ENCODE peak calls at places on chromosome 19, in nine cellular contexts. V is SK-N-SH, J is Panc1, K is transverse colon, E is HCT116, X is breast epithelium, T is GM23338, Q is stomach, A is endothelial cell of umbilical vein. Y is an unnamed sample.

GRCh38 chr19:45798995-45799517 is 6.4 kb upstream of the DMWD start:
- DNase-seq in J (no peak), A (peak), K (peak), T (peak), Q (peak), X (no peak), V (peak), E (no peak), Y (no peak)

GRCh38 chr19:12580180-12580694 is 29.0 kb upstream of the ZNF564 start:
- DNase-seq in E (peak), J (no peak), X (no peak), Q (no peak), A (no peak), V (no peak), K (no peak), T (no peak), Y (no peak)

GRCh38 chr19:13689050-13689449 is 75.3 kb upstream of the MRI1 start:
- DNase-seq in K (no peak), A (peak), E (peak), Q (no peak), X (no peak), J (no peak), T (peak), V (peak), Y (no peak)

GRCh38 chr19:18781885-18782527 is 9.1 kb downstream of the COMP start:
- DNase-seq in V (no peak), A (no peak), J (no peak), E (no peak), Q (no peak), X (no peak), K (no peak), T (no peak), Y (no peak)

GRCh38 chr19:18112989-18113478 is 15.5 kb downstream of the MAST3 start:
- DNase-seq in A (peak), E (peak), J (no peak), V (peak), X (peak), K (peak), Q (peak), T (peak), Y (no peak)

GRCh38 chr19:5068251-5069090 is 99.6 kb downstream of the KDM4B start:
- DNase-seq in T (no peak), A (no peak), K (no peak), Q (no peak), V (no peak), X (no peak), E (no peak), J (no peak), Y (no peak)

GRCh38 chr19:55488986-55489710 is 912 bp downstream of the SSC5D start:
- DNase-seq in T (no peak), A (no peak), J (no peak), V (peak), X (no peak), E (no peak), K (no peak), Q (no peak), Y (no peak)

GRCh38 chr19:38942471-38943181 is 11.9 kb downstream of the MRPS12 start:
- DNase-seq in Q (no peak), K (no peak), A (no peak), E (no peak), T (no peak), V (no peak), X (no peak), J (no peak), Y (no peak)

GRCh38 chr19:7627166-7627565 is 2.2 kb downstream of the XAB2 start:
- DNase-seq in V (no peak), J (no peak), E (no peak), T (no peak), K (no peak), A (no peak), Q (no peak), X (no peak), Y (no peak)

GRCh38 chr19:27779953-27780352 is 1433.0 kb downstream of the UQCRFS1 start:
- DNase-seq in T (no peak), Q (no peak), A (no peak), X (no peak), E (no peak), V (no peak), K (no peak), J (no peak), Y (no peak)

GRCh38 chr19:54518844-54519243 is 16.2 kb downstream of the LAIR2 start:
- DNase-seq in K (no peak), T (no peak), X (no peak), J (peak), E (no peak), V (no peak), Q (no peak), A (peak), Y (no peak)

GRCh38 chr19:42316223-42317211 is 3.4 kb downstream of the TMEM145 start:
- DNase-seq in E (no peak), Q (no peak), T (no peak), A (no peak), K (peak), V (peak), J (no peak), X (no peak), Y (no peak)

GRCh38 chr19:5148794-5149190 is 179.9 kb downstream of the KDM4B start:
- DNase-seq in V (no peak), J (no peak), A (no peak), K (no peak), T (no peak), Q (no peak), X (no peak), E (no peak), Y (no peak)

GRCh38 chr19:10388957-10389356 is 8.6 kb upstream of the TYK2 start:
- DNase-seq in K (peak), Q (peak), T (peak), J (peak), A (peak), E (peak), X (peak), V (peak), Y (no peak)

GRCh38 chr19:38079926-38080380 is 144.1 kb downstream of the DPF1 start:
- DNase-seq in V (no peak), T (peak), Q (peak), J (peak), K (no peak), E (no peak), A (peak), X (no peak), Y (no peak)

GRCh38 chr19:49135686-49136085 is 16.3 kb downstream of the PPFIA3 start:
- DNase-seq in A (no peak), V (no peak), T (no peak), J (no peak), E (no peak), K (no peak), X (no peak), Q (no peak), Y (no peak)

GRCh38 chr19:49130325-49130724 is 11.0 kb downstream of the PPFIA3 start:
- DNase-seq in E (no peak), V (no peak), T (no peak), X (no peak), A (no peak), Q (no peak), K (no peak), J (no peak), Y (no peak)

GRCh38 chr19:49129238-49129583 is 9.9 kb downstream of the PPFIA3 start:
- DNase-seq in T (peak), Q (no peak), V (peak), K (no peak), X (no peak), A (no peak), J (no peak), E (no peak), Y (peak)

GRCh38 chr19:49132974-49133609 is 13.7 kb downstream of the PPFIA3 start:
- DNase-seq in A (no peak), K (peak), J (no peak), V (peak), Q (peak), E (no peak), T (peak), X (no peak), Y (no peak)

GRCh38 chr19:49133621-49134454 is 14.5 kb downstream of the PPFIA3 start:
- DNase-seq in K (peak), Q (peak), V (peak), A (peak), J (no peak), E (no peak), X (no peak), T (peak), Y (peak)
- TF ChIP-seq CTCF in K (no peak), Q (no peak), V (no peak), A (no peak), J (no peak), E (no peak), X (no peak), T (no peak), Y (no peak)

GRCh38 chr19:44757057-44757734 is 8.7 kb downstream of the BCL3 start:
- DNase-seq in E (no peak), J (no peak), Q (peak), K (peak), A (no peak), X (no peak), V (peak), T (peak), Y (no peak)
- TF ChIP-seq POLR2AphosphoS5 in E (no peak), J (no peak), Q (peak), K (peak), A (no peak), X (peak), V (no peak), T (peak), Y (no peak)

GRCh38 chr19:8702350-8702749 is 3.8 kb upstream of the ACTL9 start:
- DNase-seq in E (no peak), K (no peak), V (no peak), Q (no peak), A (no peak), T (no peak), J (no peak), X (no peak), Y (peak)
- H3K4me3 ChIP-seq in E (no peak), K (no peak), V (no peak), Q (no peak), A (no peak), T (no peak), J (no peak), X (no peak), Y (no peak)

DNA sequence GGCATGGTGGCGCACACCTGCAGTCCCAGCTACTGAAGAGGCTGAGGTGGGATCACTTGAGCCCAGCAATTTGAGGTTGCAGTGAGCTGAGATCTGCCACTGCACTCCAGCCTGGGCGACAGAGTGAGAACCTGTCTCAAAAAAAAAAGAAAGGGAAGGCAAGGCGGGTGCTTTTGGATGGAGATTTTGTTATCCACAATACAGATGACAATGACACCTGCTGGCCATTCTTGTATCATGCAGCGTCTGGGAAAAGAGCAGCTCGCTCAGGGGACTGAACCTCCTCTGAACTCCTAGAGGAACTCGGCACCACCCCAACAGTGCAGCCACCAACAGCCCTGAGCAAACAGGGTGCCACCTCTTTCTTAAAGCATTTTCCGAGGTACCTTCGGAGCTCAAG is 22.8 kb downstream of the HAUS8 start:
- DNase-seq in X (no peak), J (no peak), Q (peak), E (peak), T (peak), A (peak), K (peak), V (peak), Y (no peak)
- TF ChIP-seq CTCF in X (no peak), J (no peak), Q (no peak), E (peak), T (peak), A (peak), K (peak), V (peak), Y (peak)

GRCh38 chr19:16379521-16380313 is 55.1 kb downstream of the KLF2 start:
- DNase-seq in E (no peak), X (no peak), T (no peak), A (no peak), V (no peak), J (no peak), Q (no peak), K (no peak), Y (no peak)

GRCh38 chr19:16376649-16377048 is 52.0 kb downstream of the KLF2 start:
- DNase-seq in T (peak), Q (no peak), V (peak), A (no peak), K (no peak), X (no peak), E (no peak), J (no peak), Y (no peak)

GRCh38 chr19:16380314-16380695 is 55.7 kb downstream of the KLF2 start:
- DNase-seq in T (no peak), Q (no peak), X (no peak), K (no peak), V (no peak), E (no peak), J (no peak), A (no peak), Y (no peak)

GRCh38 chr19:16377521-16377920 is 52.9 kb downstream of the KLF2 start:
- DNase-seq in V (no peak), A (no peak), X (no peak), T (no peak), E (no peak), J (no peak), Q (no peak), K (no peak), Y (no peak)

DNA sequence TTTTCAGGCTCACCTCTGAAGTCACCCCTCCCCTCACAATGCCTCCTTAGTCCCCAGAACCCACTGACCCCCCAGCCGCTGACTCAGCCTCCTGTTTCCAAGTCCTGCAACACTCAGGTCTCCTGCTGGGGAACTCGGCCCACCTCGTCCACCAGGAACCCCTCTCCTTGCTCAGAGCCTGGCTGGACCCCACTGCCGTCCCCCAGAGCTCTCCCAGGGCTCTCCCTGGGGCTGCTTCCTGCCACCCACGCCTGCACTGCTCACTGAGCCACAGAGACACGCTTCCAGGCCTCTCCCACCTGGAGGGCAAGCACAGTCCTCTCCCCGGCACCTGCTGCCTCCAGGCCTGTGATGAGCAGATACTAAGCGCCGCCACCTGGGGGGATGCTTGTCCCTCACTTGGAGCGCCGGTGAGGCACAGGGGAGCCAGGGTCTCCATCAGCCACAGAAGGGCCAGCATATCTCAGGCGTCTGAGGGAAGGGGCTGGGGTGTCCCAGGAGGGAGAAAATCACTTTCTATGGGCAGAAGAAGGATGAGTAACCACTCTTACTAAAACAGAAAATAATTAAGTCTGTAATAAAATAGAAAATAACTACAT is 53.8 kb downstream of the KLF2 start:
- DNase-seq in A (no peak), V (no peak), J (no peak), T (no peak), E (no peak), Q (no peak), X (no peak), K (no peak), Y (no peak)
- TF ChIP-seq POLR2AphosphoS5 in A (no peak), V (no peak), J (no peak), T (no peak), E (no peak), Q (no peak), X (no peak), K (no peak), Y (no peak)

GRCh38 chr19:49141352-49141751 is 13.8 kb downstream of the HRC start:
- DNase-seq in T (no peak), V (no peak), Q (no peak), E (no peak), A (no peak), K (no peak), J (no peak), X (no peak), Y (no peak)

GRCh38 chr19:49140951-49141350 is 14.2 kb downstream of the HRC start:
- DNase-seq in K (no peak), X (no peak), Q (no peak), E (no peak), T (no peak), J (no peak), A (no peak), V (no peak), Y (no peak)

DNA sequence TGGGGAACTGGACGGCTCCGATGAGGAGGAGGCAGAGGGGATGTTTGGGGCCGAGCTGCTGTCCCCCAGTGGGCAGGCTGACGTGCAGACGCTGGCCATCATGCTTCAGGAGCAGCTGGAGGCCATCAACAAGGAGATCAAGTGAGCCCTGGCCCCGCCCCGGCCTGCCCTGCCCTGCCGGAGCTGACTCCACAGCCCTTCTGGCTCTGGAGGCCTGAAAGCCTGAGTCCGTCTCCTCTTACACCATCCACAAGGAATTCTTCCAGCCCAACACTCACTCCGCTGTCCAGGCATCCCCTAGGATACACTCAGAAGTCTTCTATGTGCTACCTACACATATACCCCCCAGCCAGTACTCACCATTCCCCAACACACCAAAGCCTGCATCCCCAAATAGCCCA is 17.4 kb downstream of the PPFIA3 start:
- DNase-seq in K (peak), E (no peak), V (no peak), X (no peak), Q (peak), A (no peak), T (no peak), J (no peak), Y (no peak)
- H3K4me3 ChIP-seq in K (no peak), E (no peak), V (no peak), X (no peak), Q (no peak), A (no peak), T (no peak), J (no peak), Y (no peak)

GRCh38 chr19:36528921-36529518 is 949 bp upstream of the ZNF260 start:
- DNase-seq in J (no peak), V (peak), X (no peak), Q (no peak), A (no peak), K (no peak), E (no peak), T (peak), Y (no peak)

GRCh38 chr19:36524617-36525016 is 3.5 kb downstream of the ZNF260 start:
- DNase-seq in X (no peak), Q (no peak), K (no peak), V (no peak), E (no peak), J (no peak), A (no peak), T (no peak), Y (no peak)

GRCh38 chr19:36526581-36526980 is 1.5 kb downstream of the ZNF260 start:
- DNase-seq in J (no peak), V (no peak), Q (no peak), X (no peak), A (no peak), E (no peak), T (no peak), K (no peak), Y (no peak)

GRCh38 chr19:36527873-36528193 is 238 bp downstream of the ZNF260 start:
- DNase-seq in J (no peak), K (no peak), Q (no peak), A (no peak), E (no peak), V (no peak), T (no peak), X (no peak), Y (no peak)

GRCh38 chr19:36528194-36528920 is at the start of gene ZNF260:
- DNase-seq in T (peak), A (peak), Q (peak), X (peak), E (no peak), J (peak), K (peak), V (peak), Y (peak)
- TF ChIP-seq CTCF in T (no peak), A (no peak), Q (no peak), X (no peak), E (no peak), J (no peak), K (no peak), V (no peak), Y (no peak)

DNA sequence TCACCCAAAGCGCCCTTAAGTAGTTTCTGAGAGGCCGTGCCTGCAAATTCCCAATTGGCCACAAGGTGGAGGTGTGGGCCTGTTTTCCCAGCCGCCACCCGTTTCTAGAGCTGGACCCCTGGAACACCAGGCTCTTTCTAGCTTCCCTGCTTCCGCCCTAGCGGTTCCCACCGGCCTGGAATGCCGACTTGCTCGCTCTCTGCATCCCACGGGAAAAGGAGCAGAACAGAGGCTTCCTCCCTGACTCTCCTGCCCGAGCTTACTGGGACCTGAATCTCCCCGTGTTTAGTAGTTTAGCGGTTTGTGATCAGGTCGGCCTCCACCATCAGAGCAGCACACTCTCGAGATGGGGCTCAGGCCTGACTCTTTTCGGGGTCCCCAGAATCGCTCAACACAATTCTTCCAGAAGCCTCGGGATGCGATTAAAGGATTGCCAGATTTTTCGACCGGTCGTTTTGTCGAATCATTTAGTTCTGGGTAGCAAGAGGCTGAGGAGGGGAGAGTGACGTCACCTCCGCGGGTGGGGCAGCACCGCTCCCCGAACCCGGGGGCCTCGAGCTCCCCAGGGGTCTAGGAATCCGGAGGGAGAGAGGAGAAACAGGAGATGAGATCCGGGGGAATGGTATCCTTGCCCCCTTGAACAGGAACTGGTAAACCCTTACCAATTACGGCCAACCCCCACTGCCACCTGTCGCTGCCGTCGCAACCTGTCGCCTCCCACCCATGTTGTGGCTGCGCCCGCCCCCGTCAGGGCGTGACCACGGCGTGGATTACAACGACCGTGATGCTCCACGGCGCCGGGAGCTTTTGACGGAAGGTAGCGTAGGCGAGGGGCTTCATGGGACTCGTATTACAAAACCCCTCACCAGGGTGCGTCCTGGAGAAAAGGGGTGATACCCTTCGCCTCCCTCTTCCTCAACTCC is 8.0 kb downstream of the NAPSA start:
- DNase-seq in T (peak), K (peak), Q (peak), V (peak), E (no peak), J (no peak), A (peak), X (peak), Y (no peak)
- TF ChIP-seq POLR2AphosphoS5 in T (no peak), K (no peak), Q (no peak), V (no peak), E (no peak), J (no peak), A (no peak), X (peak), Y (peak)

DNA sequence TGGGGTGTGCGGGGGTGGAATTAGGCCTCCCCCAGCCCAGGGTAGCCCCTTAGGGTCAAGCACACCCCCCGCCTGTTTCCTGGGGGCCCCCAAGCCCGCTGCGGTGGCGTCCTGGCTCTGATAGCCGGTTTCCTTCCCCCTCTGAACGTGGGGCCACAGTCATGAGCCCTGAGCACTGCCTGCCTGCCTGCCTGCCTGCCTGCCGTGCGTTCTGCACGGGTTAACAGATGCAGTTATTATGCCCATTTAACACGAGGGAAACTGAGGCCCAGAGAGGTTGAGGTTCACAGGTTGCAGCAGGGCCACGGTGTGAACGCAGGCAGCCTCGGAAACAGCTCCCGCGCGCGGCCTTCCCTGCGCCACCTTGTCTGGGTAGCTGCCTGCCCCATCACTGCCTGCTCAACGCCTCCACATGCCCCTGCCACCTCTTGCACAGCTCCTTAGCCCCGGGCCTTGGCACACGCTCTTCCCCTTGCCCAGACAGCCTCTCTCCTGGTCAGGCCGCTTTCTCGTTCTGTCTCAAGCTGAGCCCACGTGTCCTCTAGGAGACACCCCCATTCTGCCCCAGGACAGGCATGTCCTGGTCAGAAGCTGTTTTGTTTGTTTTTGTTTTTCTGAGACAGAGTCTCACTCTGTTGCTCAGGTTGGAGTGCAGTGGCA is 1.2 kb upstream of the GAMT start:
- DNase-seq in J (no peak), X (peak), Q (no peak), K (no peak), A (no peak), T (no peak), E (no peak), V (no peak), Y (no peak)
- H3K4me3 ChIP-seq in J (no peak), X (peak), Q (no peak), K (no peak), A (no peak), T (no peak), E (no peak), V (no peak), Y (no peak)